ENCODE peak calls at places on chromosomes 5 and 9, in five cellular contexts. N is WTC11, Y is A549, V is HepG2, R is H1. W is an unnamed sample.

GRCh38 chr5:93407470-93407869 is 173.5 kb downstream of the NR2F1-AS1 start:
- DNase-seq in N (no peak), R (no peak), V (no peak), Y (no peak), W (no peak)

GRCh38 chr5:144276034-144276822 is 105.6 kb downstream of the KCTD16 start:
- DNase-seq in V (no peak), N (no peak), R (no peak), Y (no peak), W (no peak)

GRCh38 chr9:75108571-75108970 is 20.3 kb downstream of the OSTF1 start:
- DNase-seq in R (no peak), N (no peak), Y (no peak), V (no peak), W (no peak)

GRCh38 chr9:77885104-77885672 is 146.4 kb downstream of the GNAQ start:
- DNase-seq in R (no peak), Y (no peak), V (no peak), N (no peak), W (no peak)

GRCh38 chr9:112556497-112557085 is 70.0 kb downstream of the KIAA1958 start:
- DNase-seq in R (no peak), Y (peak; percentile 8), N (no peak), V (no peak), W (no peak)

GRCh38 chr9:117720066-117720465 is 15.9 kb downstream of the TLR4 start:
- DNase-seq in R (no peak), Y (no peak), N (no peak), V (no peak), W (no peak)

GRCh38 chr5:1860949-1861348 is 21.8 kb downstream of the IRX4 start:
- DNase-seq in N (no peak), V (no peak), Y (no peak), R (no peak), W (no peak)

GRCh38 chr5:98635631-98636030 is 137.8 kb upstream of the RGMB start:
- DNase-seq in Y (peak; percentile 14), R (no peak), N (no peak), V (no peak), W (no peak)

GRCh38 chr9:115146581-115147021 is 28.6 kb upstream of the TNC start:
- DNase-seq in R (no peak), V (no peak), Y (peak; percentile 42), N (no peak), W (no peak)

GRCh38 chr9:34267660-34268059 is 61.4 kb downstream of the KIF24 start:
- DNase-seq in Y (no peak), N (no peak), R (no peak), V (no peak), W (peak; percentile 36)

GRCh38 chr9:2448193-2448738 is 173.3 kb upstream of the VLDLR start:
- DNase-seq in R (no peak), Y (no peak), V (no peak), N (no peak), W (no peak)

GRCh38 chr5:143506881-143507552 is 103.5 kb upstream of the NR3C1 start:
- DNase-seq in Y (peak; percentile 96), R (no peak), V (peak; percentile 99), N (no peak), W (no peak)

GRCh38 chr5:154862766-154863165 is 4.3 kb downstream of the CNOT8 start:
- DNase-seq in Y (no peak), V (no peak), N (no peak), R (no peak), W (no peak)

GRCh38 chr5:119031047-119031886 is 39.6 kb upstream of the DMXL1 start:
- DNase-seq in R (no peak), N (no peak), Y (no peak), V (no peak), W (no peak)

GRCh38 chr5:168865973-168866372 is 286.8 kb upstream of the PANK3 start:
- DNase-seq in V (no peak), R (peak; percentile 60), Y (no peak), N (peak; percentile 48), W (no peak)

GRCh38 chr5:39587675-39588074 is 162.9 kb upstream of the DAB2 start:
- DNase-seq in Y (no peak), V (no peak), N (no peak), R (no peak), W (no peak)

GRCh38 chr9:28264368-28264767 is 691.1 kb upstream of the C9orf72 start:
- DNase-seq in Y (no peak), R (no peak), V (no peak), N (no peak), W (no peak)

DNA sequence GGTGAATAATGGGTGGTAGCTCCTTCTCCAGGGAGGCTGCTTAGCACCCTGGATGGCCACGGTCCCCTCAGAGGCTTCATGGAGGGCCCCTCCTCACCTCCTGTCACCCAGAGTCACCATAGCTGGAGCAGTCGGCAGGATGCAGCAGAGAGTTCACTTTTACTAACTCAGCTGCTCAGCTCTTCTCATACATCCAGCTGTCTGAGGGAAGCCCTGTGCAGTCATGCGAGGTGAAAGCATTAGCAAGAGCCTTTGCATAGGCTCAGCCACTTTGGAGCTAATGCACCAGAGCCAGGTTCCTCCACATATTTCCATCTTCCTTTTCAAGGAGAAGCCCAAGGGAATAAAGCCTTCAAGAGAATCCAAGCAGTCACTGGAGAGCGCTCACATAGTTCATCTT is 499.2 kb downstream of the BNC2 start:
- DNase-seq in Y (no peak), N (no peak), V (no peak), R (no peak), W (no peak)
- TF ChIP-seq MAX in Y (no peak), N (no peak), V (no peak), R (no peak), W (no peak)

GRCh38 chr9:36997414-36997813 is 36.7 kb downstream of the PAX5 start:
- DNase-seq in R (no peak), N (no peak), V (no peak), Y (no peak), W (no peak)

GRCh38 chr9:36993933-36994764 is 39.9 kb downstream of the PAX5 start:
- DNase-seq in N (no peak), V (no peak), Y (no peak), R (no peak), W (no peak)

GRCh38 chr9:36992501-36993316 is 41.4 kb downstream of the PAX5 start:
- DNase-seq in R (no peak), V (no peak), N (no peak), Y (no peak), W (no peak)

GRCh38 chr9:36996677-36997076 is 37.4 kb downstream of the PAX5 start:
- DNase-seq in R (no peak), V (no peak), N (no peak), Y (no peak), W (no peak)

GRCh38 chr9:36995927-36996471 is 38.1 kb downstream of the PAX5 start:
- DNase-seq in R (peak; percentile 91), V (peak; percentile 45), Y (peak; percentile 68), N (peak; percentile 88), W (peak; percentile 70)
- TF ChIP-seq CTCF in R (peak; percentile 92), V (peak; percentile 89), Y (peak; percentile 75), N (peak; percentile 45), W (peak; percentile 68)

GRCh38 chr9:33029106-33029788 is 4.2 kb downstream of the DNAJA1 start:
- DNase-seq in N (no peak), Y (peak; percentile 34), R (no peak), V (peak; percentile 89), W (peak; percentile 62)
- TF ChIP-seq MAX in N (no peak), Y (no peak), R (no peak), V (no peak), W (no peak)

GRCh38 chr5:95262933-95263660 is 21.8 kb downstream of the MCTP1 start:
- DNase-seq in N (no peak), R (no peak), V (peak; percentile 93), Y (no peak), W (no peak)

GRCh38 chr5:95261369-95262175 is 23.3 kb downstream of the MCTP1 start:
- DNase-seq in N (no peak), R (no peak), Y (peak; percentile 36), V (peak; percentile 37), W (peak; percentile 73)
- TF ChIP-seq CTCF in N (peak; percentile 21), R (peak; percentile 4), Y (peak; percentile 68), V (peak; percentile 45), W (peak; percentile 53)

DNA sequence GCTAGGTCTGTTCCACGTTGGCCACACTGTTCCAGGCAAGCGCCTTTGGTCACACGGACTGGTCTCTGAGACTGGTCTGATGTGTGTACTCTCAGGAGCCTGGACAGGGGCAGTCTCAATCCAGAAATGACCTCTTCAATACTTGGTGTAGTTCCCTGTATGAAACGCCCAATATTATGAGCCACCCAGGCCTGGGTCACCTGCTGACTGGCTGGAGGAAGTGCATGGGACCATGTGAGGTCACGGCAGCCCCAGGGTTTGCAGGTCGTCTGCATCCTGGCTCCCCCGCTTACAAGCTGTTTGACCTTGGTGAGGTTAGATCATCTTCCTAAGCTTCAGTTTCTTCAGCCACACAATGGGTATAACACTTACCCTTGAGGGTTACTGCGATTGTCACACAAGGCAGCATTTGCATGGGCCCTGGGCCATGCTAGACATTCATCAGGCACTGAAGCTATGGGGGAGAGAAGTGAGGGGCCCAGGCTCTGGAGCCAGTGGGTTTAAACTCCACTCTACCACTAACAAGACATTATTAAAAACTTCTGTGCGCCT is 5.2 kb upstream of the GRHPR start:
- DNase-seq in N (no peak), V (peak; percentile 18), Y (no peak), R (no peak), W (no peak)
- TF ChIP-seq MAX in N (no peak), V (no peak), Y (no peak), R (no peak), W (no peak)